ENCODE peak calls at places on chromosomes 11 and 22, in four cellular contexts. C, J, L and M are unnamed samples.
A peak's percentile ranks its signal among the peaks of the same experiment; 100 is the strongest.

GRCh38 chr22:46007848-46008261 is 30.9 kb upstream of the WNT7B start:
- DNase-seq in C (no peak), J (peak; percentile 39), L (no peak), M (no peak)

GRCh38 chr11:79262221-79262620 is 178.6 kb downstream of the TENM4 start:
- DNase-seq in C (no peak), J (no peak), L (no peak), M (no peak)

GRCh38 chr11:130001491-130002351 is 914 bp downstream of the PRDM10 start:
- DNase-seq in C (peak; percentile 47), J (peak; percentile 40), L (peak; percentile 58), M (peak; percentile 38)

GRCh38 chr11:94706211-94706610 is 61.9 kb upstream of the AMOTL1 start:
- DNase-seq in C (no peak), J (no peak), L (no peak), M (no peak)

GRCh38 chr11:44695169-44695833 is 31.5 kb upstream of the TSPAN18 start:
- DNase-seq in C (no peak), J (no peak), L (no peak), M (no peak)

GRCh38 chr11:2593393-2593950 is 106.3 kb downstream of the KCNQ1OT1 start:
- DNase-seq in C (no peak), J (no peak), L (no peak), M (no peak)

GRCh38 chr11:19742595-19743292 is 30.1 kb downstream of the NAV2 start:
- DNase-seq in C (peak; percentile 88), J (peak; percentile 84), L (peak; percentile 87), M (peak; percentile 41)

GRCh38 chr11:22624742-22625447 is 728 bp downstream of the FANCF start:
- DNase-seq in C (peak; percentile 75), J (peak; percentile 73), L (peak; percentile 77), M (peak; percentile 67)

GRCh38 chr22:48898524-48899377 is 928.9 kb downstream of the BRD1 start:
- DNase-seq in C (no peak), J (peak; percentile 22), L (no peak), M (no peak)

GRCh38 chr11:111499483-111499882 is 12.7 kb downstream of the BTG4 start:
- DNase-seq in C (no peak), J (no peak), L (no peak), M (no peak)

GRCh38 chr22:28728621-28729313 is 12.9 kb downstream of the CHEK2 start:
- DNase-seq in C (no peak), J (no peak), L (no peak), M (no peak)

GRCh38 chr11:112270551-112271180 is 10.0 kb upstream of the PLET1 start:
- DNase-seq in C (no peak), J (no peak), L (peak; percentile 42), M (no peak)

GRCh38 chr11:37076866-37077265 is 478.8 kb upstream of the RAG2 start:
- DNase-seq in C (peak; percentile 54), J (no peak), L (no peak), M (no peak)

GRCh38 chr11:112321521-112322172 is 61.0 kb upstream of the PLET1 start:
- DNase-seq in C (no peak), J (peak; percentile 81), L (peak; percentile 85), M (no peak)

GRCh38 chr11:116558504-116559252 is 214.1 kb downstream of the BUD13 start:
- DNase-seq in C (no peak), J (no peak), L (no peak), M (no peak)

GRCh38 chr11:57476883-57477506 is 16.7 kb downstream of the RTN4RL2 start:
- DNase-seq in C (peak; percentile 39), J (peak; percentile 68), L (peak; percentile 45), M (peak; percentile 38)

GRCh38 chr11:44381261-44381660 is 71.3 kb upstream of the ALX4 start:
- DNase-seq in C (no peak), J (no peak), L (no peak), M (no peak)

GRCh38 chr11:71519546-71519945 is 7.5 kb upstream of the KRTAP5-7 start:
- DNase-seq in C (no peak), J (peak; percentile 20), L (no peak), M (no peak)

GRCh38 chr22:36201630-36202312 is at the start of gene APOL4:
- DNase-seq in C (no peak), J (peak; percentile 70), L (peak; percentile 65), M (no peak)

GRCh38 chr22:50562523-50563409 is at the start of gene SYCE3:
- DNase-seq in C (peak; percentile 99), J (peak; percentile 99), L (peak; percentile 99), M (peak; percentile 99)

GRCh38 chr11:111438846-111439520 is 59.9 kb upstream of the POU2AF1 start:
- DNase-seq in C (no peak), J (no peak), L (no peak), M (no peak)

GRCh38 chr11:106477776-106478175 is 400.3 kb downstream of the AASDHPPT start:
- DNase-seq in C (no peak), J (no peak), L (no peak), M (no peak)

GRCh38 chr11:12183827-12184620 is 73.6 kb downstream of the MICAL2 start:
- DNase-seq in C (no peak), J (no peak), L (no peak), M (no peak)

DNA sequence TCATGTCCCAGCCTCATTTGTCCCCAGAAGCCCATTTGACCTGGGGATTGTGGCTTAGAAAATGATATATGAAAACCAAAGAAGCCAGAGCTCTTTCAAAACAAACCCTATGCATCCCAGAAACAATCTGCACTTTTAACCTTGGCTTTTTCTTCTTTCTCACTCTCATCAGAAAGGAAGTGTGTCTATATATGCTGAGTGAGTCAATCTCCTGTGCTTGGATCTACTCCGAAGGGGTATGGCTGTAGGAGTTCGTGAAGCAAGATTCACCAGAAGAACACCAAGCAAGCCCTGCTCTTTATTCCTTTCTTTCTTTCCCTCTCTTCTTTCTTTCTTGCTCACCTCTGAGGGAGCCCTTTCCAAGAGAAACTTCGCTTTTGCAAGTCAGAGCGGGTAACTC is 636 bp downstream of the PAMR1 start:
- DNase-seq in C (no peak), J (no peak), L (no peak), M (no peak)
- H3K4me3 ChIP-seq in C (no peak overlapping the region), J (peak overlapping the region; percentile 40), L (no peak overlapping the region), M (no peak overlapping the region)

GRCh38 chr11:66288138-66288865 is 641 bp downstream of the YIF1A start:
- DNase-seq in C (no peak), J (no peak), L (peak; percentile 65), M (no peak)

GRCh38 chr11:66288866-66289547 is at the start of gene YIF1A:
- DNase-seq in C (peak; percentile 99), J (peak; percentile 99), L (peak; percentile 97), M (peak; percentile 96)

GRCh38 chr11:66285250-66285947 is 3.5 kb downstream of the YIF1A start:
- DNase-seq in C (no peak), J (no peak), L (no peak), M (no peak)

GRCh38 chr11:66286699-66287098 is 2.2 kb downstream of the YIF1A start:
- DNase-seq in C (no peak), J (no peak), L (no peak), M (no peak)

DNA sequence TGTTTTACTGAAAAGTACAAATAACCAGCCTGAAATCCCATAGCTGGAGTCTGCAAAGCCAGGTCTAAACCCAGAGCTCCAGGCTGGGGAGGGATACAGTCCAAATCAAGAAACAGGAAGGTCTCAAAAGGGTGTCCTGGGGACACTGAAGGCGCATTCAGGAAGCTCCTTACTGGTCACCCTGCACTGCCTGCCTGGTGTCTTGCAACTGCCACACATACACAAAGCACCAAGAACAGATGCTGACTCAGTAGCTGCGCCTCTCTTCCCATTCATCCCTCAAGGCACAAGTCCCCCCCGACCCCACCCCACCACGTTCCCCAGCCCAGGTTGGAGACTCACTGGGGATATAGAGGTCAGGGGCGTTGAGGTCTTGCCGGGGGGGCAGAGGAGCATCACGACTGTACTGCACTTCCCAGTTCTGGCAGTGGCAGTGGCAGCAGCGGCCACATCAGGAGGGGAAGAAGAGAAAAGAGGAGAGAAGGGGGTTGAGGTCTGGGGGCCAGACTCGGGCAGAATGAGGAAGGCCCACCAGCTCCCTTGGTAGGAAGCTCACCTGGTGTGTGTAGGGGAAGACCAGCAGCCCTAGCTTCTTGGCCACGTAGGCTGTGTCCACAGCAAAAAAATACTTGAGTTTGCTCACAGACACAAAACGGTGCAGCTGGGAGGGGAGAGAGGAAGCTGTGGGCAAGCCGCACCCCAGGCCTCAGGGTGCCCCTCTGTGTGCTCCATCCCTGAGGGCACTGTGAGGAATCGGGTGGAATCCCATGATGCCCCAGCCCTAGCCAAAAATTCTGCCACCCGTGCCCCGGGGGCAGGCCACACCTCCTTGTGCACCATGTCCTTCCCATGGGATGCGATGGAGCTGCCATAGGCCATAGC is 1.4 kb downstream of the YIF1A start:
- DNase-seq in C (no peak), J (no peak), L (no peak), M (no peak)
- H3K4me3 ChIP-seq in C (no peak overlapping the region), J (peak overlapping the region; percentile 73), L (no peak overlapping the region), M (peak overlapping the region; percentile 95)

DNA sequence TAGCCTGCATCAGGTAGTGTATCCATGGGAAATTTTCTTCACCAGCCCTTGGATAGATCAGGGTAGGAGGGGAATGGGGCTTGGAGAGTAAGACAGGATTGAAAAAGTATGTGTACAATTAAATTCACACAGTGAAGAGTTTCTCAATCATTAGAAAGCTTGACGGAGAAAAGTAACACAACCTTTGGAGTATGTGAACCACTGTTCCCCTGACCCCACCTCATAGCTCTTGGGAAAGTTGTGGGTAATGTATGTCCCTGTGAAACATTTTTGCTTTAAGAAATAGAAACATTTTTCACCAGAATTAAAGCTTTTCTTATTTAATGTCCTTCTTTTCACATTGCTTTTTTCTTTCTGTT is 297 bp upstream of the CASP1 start:
- DNase-seq in C (no peak), J (no peak), L (no peak), M (no peak)
- H3K4me3 ChIP-seq in C (no peak overlapping the region), J (peak overlapping the region; percentile 30), L (no peak overlapping the region), M (peak overlapping the region; percentile 42)

DNA sequence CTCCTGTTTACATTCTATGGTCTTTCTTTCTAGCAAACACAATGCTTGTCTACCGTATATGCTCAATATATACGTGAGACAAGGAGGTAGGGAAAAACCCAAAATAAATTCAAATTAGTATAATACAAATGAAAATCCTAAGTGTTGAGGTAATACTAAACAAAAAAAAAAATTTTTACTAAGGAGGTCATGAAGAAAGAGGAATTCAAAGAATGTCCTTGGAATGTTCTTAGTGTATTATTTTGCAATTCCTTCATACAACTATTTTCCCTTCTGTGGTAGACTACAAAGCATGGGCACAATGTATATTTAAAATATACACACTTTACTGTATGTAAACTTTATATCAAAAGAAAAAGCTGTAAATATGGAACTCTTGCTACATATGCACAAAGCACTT is 36.4 kb downstream of the PIK3C2A start:
- DNase-seq in C (no peak), J (no peak), L (no peak), M (no peak)
- H3K4me3 ChIP-seq in C (no peak overlapping the region), J (no peak overlapping the region), L (no peak overlapping the region), M (no peak overlapping the region)